ENCODE peak calls at places on chromosomes 7 and 10, in nine cellular contexts. One of them, this sample, is unnamed.

GRCh38 chr10:5040781-5041470 is 37.3 kb upstream of the AKR1C2 start:
- DNase-seq in cardiac fibroblast: peak
- DNase-seq in thoracic aorta: no peak
- DNase-seq in lower lobe of right lung: no peak
- DNase-seq in heart left ventricle: no peak
- DNase-seq in HFF-Myc: no peak
- DNase-seq in GM06990: no peak
- DNase-seq in neuronal stem cell: no peak
- DNase-seq in CD8-positive, alpha-beta T cell: no peak
- DNase-seq in this sample: no peak

GRCh38 chr7:26198133-26198780 is 2.3 kb downstream of the HNRNPA2B1 start:
- DNase-seq in cardiac fibroblast: peak
- DNase-seq in thoracic aorta: no peak
- DNase-seq in lower lobe of right lung: no peak
- DNase-seq in heart left ventricle: no peak
- DNase-seq in HFF-Myc: no peak
- DNase-seq in GM06990: no peak
- DNase-seq in neuronal stem cell: no peak
- DNase-seq in CD8-positive, alpha-beta T cell: no peak
- DNase-seq in this sample: no peak

GRCh38 chr7:22782616-22783232 is 39.9 kb downstream of the TOMM7 start:
- DNase-seq in cardiac fibroblast: peak
- DNase-seq in thoracic aorta: peak
- DNase-seq in lower lobe of right lung: peak
- DNase-seq in heart left ventricle: peak
- DNase-seq in HFF-Myc: no peak
- DNase-seq in GM06990: peak
- DNase-seq in neuronal stem cell: peak
- DNase-seq in CD8-positive, alpha-beta T cell: peak
- DNase-seq in this sample: no peak

GRCh38 chr7:38195804-38196595 is 18.0 kb downstream of the STARD3NL start:
- DNase-seq in cardiac fibroblast: peak
- DNase-seq in thoracic aorta: no peak
- DNase-seq in lower lobe of right lung: no peak
- DNase-seq in heart left ventricle: no peak
- DNase-seq in HFF-Myc: no peak
- DNase-seq in GM06990: no peak
- DNase-seq in neuronal stem cell: no peak
- DNase-seq in CD8-positive, alpha-beta T cell: no peak
- DNase-seq in this sample: no peak

GRCh38 chr7:143499743-143500348 is 22.2 kb downstream of the TAS2R41 start:
- DNase-seq in cardiac fibroblast: no peak
- DNase-seq in thoracic aorta: no peak
- DNase-seq in lower lobe of right lung: no peak
- DNase-seq in heart left ventricle: no peak
- DNase-seq in HFF-Myc: no peak
- DNase-seq in GM06990: no peak
- DNase-seq in neuronal stem cell: no peak
- DNase-seq in CD8-positive, alpha-beta T cell: no peak
- DNase-seq in this sample: no peak

GRCh38 chr10:75111367-75111905 is at the start of gene SAMD8:
- DNase-seq in cardiac fibroblast: peak
- DNase-seq in thoracic aorta: peak
- DNase-seq in lower lobe of right lung: peak
- DNase-seq in heart left ventricle: peak
- DNase-seq in HFF-Myc: peak
- DNase-seq in GM06990: peak
- DNase-seq in neuronal stem cell: peak
- DNase-seq in CD8-positive, alpha-beta T cell: peak
- DNase-seq in this sample: peak

GRCh38 chr7:101983147-101983811 is 165.9 kb downstream of the CUX1 start:
- DNase-seq in cardiac fibroblast: no peak
- DNase-seq in thoracic aorta: no peak
- DNase-seq in lower lobe of right lung: no peak
- DNase-seq in heart left ventricle: no peak
- DNase-seq in HFF-Myc: no peak
- DNase-seq in GM06990: no peak
- DNase-seq in neuronal stem cell: no peak
- DNase-seq in CD8-positive, alpha-beta T cell: no peak
- DNase-seq in this sample: no peak

GRCh38 chr10:35506741-35507140 is 98.4 kb upstream of the GJD4 start:
- DNase-seq in cardiac fibroblast: no peak
- DNase-seq in thoracic aorta: no peak
- DNase-seq in lower lobe of right lung: no peak
- DNase-seq in heart left ventricle: no peak
- DNase-seq in HFF-Myc: no peak
- DNase-seq in GM06990: no peak
- DNase-seq in neuronal stem cell: no peak
- DNase-seq in CD8-positive, alpha-beta T cell: no peak
- DNase-seq in this sample: no peak

GRCh38 chr7:139231513-139232376 is 708 bp downstream of the UBN2 start:
- DNase-seq in cardiac fibroblast: no peak
- DNase-seq in thoracic aorta: no peak
- DNase-seq in lower lobe of right lung: peak
- DNase-seq in heart left ventricle: peak
- DNase-seq in HFF-Myc: no peak
- DNase-seq in GM06990: peak
- DNase-seq in neuronal stem cell: peak
- DNase-seq in CD8-positive, alpha-beta T cell: peak
- DNase-seq in this sample: no peak

GRCh38 chr10:105769248-105770184 is 1128.4 kb downstream of the SORCS3 start:
- DNase-seq in cardiac fibroblast: no peak
- DNase-seq in thoracic aorta: no peak
- DNase-seq in lower lobe of right lung: no peak
- DNase-seq in heart left ventricle: no peak
- DNase-seq in HFF-Myc: no peak
- DNase-seq in GM06990: no peak
- DNase-seq in neuronal stem cell: no peak
- DNase-seq in CD8-positive, alpha-beta T cell: no peak
- DNase-seq in this sample: no peak

GRCh38 chr10:3992374-3993178 is 207.6 kb upstream of the KLF6 start:
- DNase-seq in cardiac fibroblast: no peak
- DNase-seq in thoracic aorta: no peak
- DNase-seq in lower lobe of right lung: no peak
- DNase-seq in heart left ventricle: no peak
- DNase-seq in HFF-Myc: no peak
- DNase-seq in GM06990: no peak
- DNase-seq in neuronal stem cell: peak
- DNase-seq in CD8-positive, alpha-beta T cell: no peak
- DNase-seq in this sample: no peak

GRCh38 chr10:78688945-78689935 is 379.5 kb upstream of the ZMIZ1 start:
- DNase-seq in cardiac fibroblast: peak
- DNase-seq in thoracic aorta: peak
- DNase-seq in lower lobe of right lung: no peak
- DNase-seq in heart left ventricle: no peak
- DNase-seq in HFF-Myc: no peak
- DNase-seq in GM06990: no peak
- DNase-seq in neuronal stem cell: no peak
- DNase-seq in CD8-positive, alpha-beta T cell: no peak
- DNase-seq in this sample: no peak

GRCh38 chr10:48255722-48256121 is 18.8 kb downstream of the FRMPD2 start:
- DNase-seq in cardiac fibroblast: no peak
- DNase-seq in thoracic aorta: no peak
- DNase-seq in lower lobe of right lung: no peak
- DNase-seq in heart left ventricle: no peak
- DNase-seq in HFF-Myc: no peak
- DNase-seq in GM06990: no peak
- DNase-seq in neuronal stem cell: no peak
- DNase-seq in CD8-positive, alpha-beta T cell: no peak
- DNase-seq in this sample: no peak

GRCh38 chr10:130434446-130435385 is 298.5 kb downstream of the GLRX3 start:
- DNase-seq in cardiac fibroblast: no peak
- DNase-seq in thoracic aorta: no peak
- DNase-seq in lower lobe of right lung: no peak
- DNase-seq in heart left ventricle: no peak
- DNase-seq in HFF-Myc: no peak
- DNase-seq in GM06990: no peak
- DNase-seq in neuronal stem cell: no peak
- DNase-seq in CD8-positive, alpha-beta T cell: no peak
- DNase-seq in this sample: no peak

GRCh38 chr7:35691827-35692307 is 3.1 kb downstream of the HERPUD2 start:
- DNase-seq in cardiac fibroblast: peak
- DNase-seq in thoracic aorta: no peak
- DNase-seq in lower lobe of right lung: no peak
- DNase-seq in heart left ventricle: peak
- DNase-seq in HFF-Myc: no peak
- DNase-seq in GM06990: no peak
- DNase-seq in neuronal stem cell: no peak
- DNase-seq in CD8-positive, alpha-beta T cell: peak
- DNase-seq in this sample: no peak

GRCh38 chr7:48170506-48170905 is 752 bp upstream of the ABCA13 start:
- DNase-seq in cardiac fibroblast: no peak
- DNase-seq in thoracic aorta: no peak
- DNase-seq in lower lobe of right lung: no peak
- DNase-seq in heart left ventricle: no peak
- DNase-seq in HFF-Myc: no peak
- DNase-seq in GM06990: no peak
- DNase-seq in neuronal stem cell: no peak
- DNase-seq in CD8-positive, alpha-beta T cell: no peak
- DNase-seq in this sample: peak

GRCh38 chr10:29646238-29646902 is 11.6 kb upstream of the SVIL start:
- DNase-seq in cardiac fibroblast: peak
- DNase-seq in thoracic aorta: no peak
- DNase-seq in lower lobe of right lung: no peak
- DNase-seq in heart left ventricle: no peak
- DNase-seq in HFF-Myc: peak
- DNase-seq in GM06990: no peak
- DNase-seq in neuronal stem cell: no peak
- DNase-seq in CD8-positive, alpha-beta T cell: no peak
- DNase-seq in this sample: peak

GRCh38 chr10:132420469-132421376 is 23.7 kb downstream of the PWWP2B start:
- DNase-seq in cardiac fibroblast: no peak
- DNase-seq in thoracic aorta: no peak
- DNase-seq in lower lobe of right lung: peak
- DNase-seq in heart left ventricle: no peak
- DNase-seq in HFF-Myc: no peak
- DNase-seq in GM06990: no peak
- DNase-seq in neuronal stem cell: no peak
- DNase-seq in CD8-positive, alpha-beta T cell: no peak
- DNase-seq in this sample: no peak

GRCh38 chr10:132419631-132420468 is 22.9 kb downstream of the PWWP2B start:
- DNase-seq in cardiac fibroblast: no peak
- DNase-seq in thoracic aorta: no peak
- DNase-seq in lower lobe of right lung: no peak
- DNase-seq in heart left ventricle: no peak
- DNase-seq in HFF-Myc: no peak
- DNase-seq in GM06990: no peak
- DNase-seq in neuronal stem cell: no peak
- DNase-seq in CD8-positive, alpha-beta T cell: no peak
- DNase-seq in this sample: no peak

GRCh38 chr10:132417249-132417878 is 20.4 kb downstream of the PWWP2B start:
- DNase-seq in cardiac fibroblast: no peak
- DNase-seq in thoracic aorta: no peak
- DNase-seq in lower lobe of right lung: no peak
- DNase-seq in heart left ventricle: no peak
- DNase-seq in HFF-Myc: no peak
- DNase-seq in GM06990: no peak
- DNase-seq in neuronal stem cell: no peak
- DNase-seq in CD8-positive, alpha-beta T cell: no peak
- DNase-seq in this sample: no peak

GRCh38 chr10:132417957-132418441 is 21.0 kb downstream of the PWWP2B start:
- DNase-seq in cardiac fibroblast: peak
- DNase-seq in thoracic aorta: no peak
- DNase-seq in lower lobe of right lung: peak
- DNase-seq in heart left ventricle: no peak
- DNase-seq in HFF-Myc: no peak
- DNase-seq in GM06990: no peak
- DNase-seq in neuronal stem cell: no peak
- DNase-seq in CD8-positive, alpha-beta T cell: no peak
- DNase-seq in this sample: no peak

GRCh38 chr10:132418520-132419416 is 21.8 kb downstream of the PWWP2B start:
- DNase-seq in cardiac fibroblast: peak
- DNase-seq in thoracic aorta: no peak
- DNase-seq in lower lobe of right lung: peak
- DNase-seq in heart left ventricle: no peak
- DNase-seq in HFF-Myc: no peak
- DNase-seq in GM06990: no peak
- DNase-seq in neuronal stem cell: no peak
- DNase-seq in CD8-positive, alpha-beta T cell: no peak
- DNase-seq in this sample: no peak
- H3K4me3 ChIP-seq in cardiac fibroblast: no peak
- H3K4me3 ChIP-seq in thoracic aorta: no peak
- H3K4me3 ChIP-seq in lower lobe of right lung: no peak
- H3K4me3 ChIP-seq in heart left ventricle: no peak
- H3K4me3 ChIP-seq in HFF-Myc: no peak
- H3K4me3 ChIP-seq in GM06990: no peak
- H3K4me3 ChIP-seq in neuronal stem cell: no peak
- H3K4me3 ChIP-seq in CD8-positive, alpha-beta T cell: no peak
- H3K4me3 ChIP-seq in this sample: no peak

GRCh38 chr7:28631995-28632394 is 219.7 kb downstream of the CREB5 start:
- DNase-seq in cardiac fibroblast: no peak
- DNase-seq in thoracic aorta: no peak
- DNase-seq in lower lobe of right lung: no peak
- DNase-seq in heart left ventricle: no peak
- DNase-seq in HFF-Myc: no peak
- DNase-seq in GM06990: no peak
- DNase-seq in neuronal stem cell: no peak
- DNase-seq in CD8-positive, alpha-beta T cell: no peak
- DNase-seq in this sample: no peak
- H3K4me3 ChIP-seq in cardiac fibroblast: no peak
- H3K4me3 ChIP-seq in thoracic aorta: no peak
- H3K4me3 ChIP-seq in lower lobe of right lung: no peak
- H3K4me3 ChIP-seq in heart left ventricle: no peak
- H3K4me3 ChIP-seq in HFF-Myc: no peak
- H3K4me3 ChIP-seq in GM06990: no peak
- H3K4me3 ChIP-seq in neuronal stem cell: no peak
- H3K4me3 ChIP-seq in CD8-positive, alpha-beta T cell: no peak
- H3K4me3 ChIP-seq in this sample: no peak

GRCh38 chr7:1529383-1530116 is 952 bp upstream of the MAFK start:
- DNase-seq in cardiac fibroblast: no peak
- DNase-seq in thoracic aorta: no peak
- DNase-seq in lower lobe of right lung: no peak
- DNase-seq in heart left ventricle: peak
- DNase-seq in HFF-Myc: no peak
- DNase-seq in GM06990: peak
- DNase-seq in neuronal stem cell: no peak
- DNase-seq in CD8-positive, alpha-beta T cell: no peak
- DNase-seq in this sample: no peak
- H3K4me3 ChIP-seq in cardiac fibroblast: no peak
- H3K4me3 ChIP-seq in thoracic aorta: no peak
- H3K4me3 ChIP-seq in lower lobe of right lung: no peak
- H3K4me3 ChIP-seq in heart left ventricle: no peak
- H3K4me3 ChIP-seq in HFF-Myc: no peak
- H3K4me3 ChIP-seq in GM06990: no peak
- H3K4me3 ChIP-seq in neuronal stem cell: no peak
- H3K4me3 ChIP-seq in CD8-positive, alpha-beta T cell: no peak
- H3K4me3 ChIP-seq in this sample: no peak

DNA sequence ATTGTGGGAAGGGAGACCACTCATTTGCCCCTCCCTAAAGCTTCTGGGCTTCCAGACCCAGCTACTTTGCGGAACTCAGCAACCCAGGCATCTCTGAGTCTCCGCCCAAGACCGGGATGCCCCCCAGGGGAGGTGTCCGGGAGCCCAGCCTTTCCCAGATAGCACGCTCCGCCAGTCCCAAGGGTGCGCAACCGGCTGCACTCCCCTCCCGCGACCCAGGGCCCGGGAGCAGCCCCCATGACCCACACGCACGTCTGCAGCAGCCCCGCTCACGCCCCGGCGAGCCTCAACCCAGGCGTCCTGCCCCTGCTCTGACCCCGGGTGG is at the start of gene EPO:
- DNase-seq in cardiac fibroblast: no peak
- DNase-seq in thoracic aorta: no peak
- DNase-seq in lower lobe of right lung: no peak
- DNase-seq in heart left ventricle: no peak
- DNase-seq in HFF-Myc: no peak
- DNase-seq in GM06990: no peak
- DNase-seq in neuronal stem cell: no peak
- DNase-seq in CD8-positive, alpha-beta T cell: no peak
- DNase-seq in this sample: no peak
- H3K4me3 ChIP-seq in cardiac fibroblast: no peak
- H3K4me3 ChIP-seq in thoracic aorta: no peak
- H3K4me3 ChIP-seq in lower lobe of right lung: no peak
- H3K4me3 ChIP-seq in heart left ventricle: no peak
- H3K4me3 ChIP-seq in HFF-Myc: no peak
- H3K4me3 ChIP-seq in GM06990: no peak
- H3K4me3 ChIP-seq in neuronal stem cell: peak
- H3K4me3 ChIP-seq in CD8-positive, alpha-beta T cell: no peak
- H3K4me3 ChIP-seq in this sample: peak

This sample was measured in skeletal muscle cell.